ENCODE peak calls at places on chromosomes 16 and 17, in ten cellular contexts. D, G, E, M, A, U, T, C, B and K are unnamed samples.

GRCh38 chr16:85092309-85092708 is 20.0 kb downstream of the CIBAR2 start:
- DNase-seq in D (no peak), G (no peak), E (no peak), M (no peak), A (no peak), U (no peak), T (no peak), C (no peak), B (no peak), K (no peak)

GRCh38 chr16:56547120-56547948 is 17.5 kb upstream of the MT4 start:
- DNase-seq in D (peak), G (peak), E (peak), M (no peak), A (no peak), U (no peak), T (peak), C (peak), B (peak), K (no peak)

GRCh38 chr17:7557825-7558543 is 566 bp upstream of the TNFSF13 start:
- DNase-seq in D (no peak), G (peak), E (peak), M (no peak), A (peak), U (peak), T (no peak), C (no peak), B (peak), K (no peak)

GRCh38 chr17:53626286-53626685 is 196.4 kb upstream of the KIF2B start:
- DNase-seq in D (no peak), G (no peak), E (no peak), M (peak), A (no peak), U (peak), T (peak), C (no peak), B (no peak), K (no peak)

GRCh38 chr17:43908111-43908721 is 880 bp upstream of the MPP2 start:
- DNase-seq in D (peak), G (peak), E (peak), M (no peak), A (no peak), U (peak), T (peak), C (no peak), B (peak), K (peak)

GRCh38 chr16:28865722-28866453 is 2.2 kb downstream of the SH2B1 start:
- DNase-seq in D (no peak), G (no peak), E (no peak), M (no peak), A (no peak), U (no peak), T (no peak), C (no peak), B (no peak), K (no peak)

GRCh38 chr17:77375917-77376651 is 235.3 kb downstream of the SEC14L1 start:
- DNase-seq in D (peak), G (no peak), E (no peak), M (no peak), A (no peak), U (no peak), T (peak), C (no peak), B (no peak), K (no peak)

GRCh38 chr16:28261916-28262315 is 30.4 kb upstream of the SBK1 start:
- DNase-seq in D (no peak), G (no peak), E (no peak), M (no peak), A (no peak), U (no peak), T (no peak), C (no peak), B (peak), K (no peak)

GRCh38 chr17:5832886-5833285 is 237.3 kb upstream of the WSCD1 start:
- DNase-seq in D (no peak), G (no peak), E (no peak), M (peak), A (no peak), U (no peak), T (peak), C (no peak), B (no peak), K (no peak)

GRCh38 chr16:47711809-47712208 is 250.7 kb downstream of the PHKB start:
- DNase-seq in D (no peak), G (no peak), E (no peak), M (no peak), A (no peak), U (no peak), T (no peak), C (no peak), B (no peak), K (no peak)

GRCh38 chr16:69378760-69379159 is 7.0 kb downstream of the TERF2 start:
- DNase-seq in D (no peak), G (no peak), E (no peak), M (no peak), A (no peak), U (no peak), T (no peak), C (no peak), B (no peak), K (no peak)

GRCh38 chr16:76583466-76583865 is 306.3 kb downstream of the CNTNAP4 start:
- DNase-seq in D (peak), G (peak), E (peak), M (no peak), A (no peak), U (peak), T (no peak), C (no peak), B (peak), K (peak)

GRCh38 chr17:74957935-74958549 is 14.5 kb downstream of the HID1 start:
- DNase-seq in D (peak), G (peak), E (peak), M (no peak), A (peak), U (peak), T (peak), C (no peak), B (no peak), K (peak)

GRCh38 chr17:12821376-12821940 is 32.2 kb downstream of the ARHGAP44 start:
- DNase-seq in D (no peak), G (no peak), E (no peak), M (no peak), A (no peak), U (no peak), T (no peak), C (no peak), B (no peak), K (no peak)

GRCh38 chr17:10119203-10120112 is 78.9 kb downstream of the GAS7 start:
- DNase-seq in D (no peak), G (no peak), E (no peak), M (no peak), A (peak), U (peak), T (no peak), C (no peak), B (no peak), K (no peak)

GRCh38 chr17:81536299-81537290 is 8.4 kb downstream of the FSCN2 start:
- DNase-seq in D (peak), G (no peak), E (no peak), M (no peak), A (no peak), U (no peak), T (no peak), C (no peak), B (no peak), K (no peak)

GRCh38 chr17:61862105-61862574 is 1.2 kb downstream of the BRIP1 start:
- DNase-seq in D (no peak), G (no peak), E (no peak), M (no peak), A (no peak), U (no peak), T (no peak), C (no peak), B (no peak), K (no peak)

GRCh38 chr16:10368984-10369551 is 16.8 kb upstream of the ATF7IP2 start:
- DNase-seq in D (peak), G (no peak), E (no peak), M (no peak), A (no peak), U (peak), T (no peak), C (no peak), B (no peak), K (peak)

GRCh38 chr16:29894352-29894751 is 5.0 kb downstream of the SEZ6L2 start:
- DNase-seq in D (no peak), G (no peak), E (no peak), M (no peak), A (no peak), U (no peak), T (no peak), C (no peak), B (no peak), K (no peak)

GRCh38 chr17:74012465-74012864 is 191.0 kb upstream of the RPL38 start:
- DNase-seq in D (no peak), G (no peak), E (no peak), M (no peak), A (no peak), U (no peak), T (no peak), C (no peak), B (no peak), K (no peak)

GRCh38 chr16:19860146-19861030 is 24.3 kb downstream of the GPRC5B start:
- DNase-seq in D (peak), G (no peak), E (no peak), M (no peak), A (no peak), U (no peak), T (no peak), C (no peak), B (no peak), K (no peak)

GRCh38 chr16:57361384-57361783 is 2.8 kb downstream of the CCL22 start:
- DNase-seq in D (no peak), G (no peak), E (no peak), M (no peak), A (no peak), U (no peak), T (no peak), C (no peak), B (no peak), K (peak)

GRCh38 chr16:11566398-11566797 is 20.3 kb downstream of the LITAF start:
- DNase-seq in D (no peak), G (no peak), E (no peak), M (no peak), A (no peak), U (no peak), T (no peak), C (no peak), B (no peak), K (no peak)

GRCh38 chr16:10584956-10585561 is 4.7 kb upstream of the EMP2 start:
- DNase-seq in D (no peak), G (no peak), E (no peak), M (peak), A (no peak), U (no peak), T (peak), C (no peak), B (no peak), K (no peak)

GRCh38 chr17:74245145-74245817 is 28.8 kb upstream of the DNAI2 start:
- DNase-seq in D (peak), G (peak), E (peak), M (no peak), A (no peak), U (peak), T (no peak), C (peak), B (peak), K (no peak)

GRCh38 chr16:17964196-17964595 is 372.3 kb downstream of the NPIPA8 start:
- DNase-seq in D (no peak), G (no peak), E (no peak), M (no peak), A (no peak), U (no peak), T (no peak), C (no peak), B (no peak), K (no peak)

GRCh38 chr17:74798239-74798707 is 22.1 kb upstream of the NAT9 start:
- DNase-seq in D (no peak), G (no peak), E (no peak), M (peak), A (no peak), U (peak), T (peak), C (no peak), B (no peak), K (no peak)

GRCh38 chr17:73304971-73305786 is 6.6 kb downstream of the CDC42EP4 start:
- DNase-seq in D (no peak), G (peak), E (no peak), M (peak), A (peak), U (peak), T (peak), C (no peak), B (no peak), K (no peak)

GRCh38 chr17:41907633-41908539 is 10.9 kb downstream of the ACLY start:
- DNase-seq in D (peak), G (no peak), E (no peak), M (no peak), A (no peak), U (no peak), T (peak), C (no peak), B (no peak), K (no peak)

GRCh38 chr16:47018223-47018891 is 44.9 kb upstream of the DNAJA2 start:
- DNase-seq in D (no peak), G (no peak), E (no peak), M (no peak), A (no peak), U (peak), T (peak), C (no peak), B (no peak), K (peak)

GRCh38 chr17:78365561-78366108 is 5.8 kb upstream of the SOCS3 start:
- DNase-seq in D (peak), G (no peak), E (no peak), M (no peak), A (no peak), U (no peak), T (no peak), C (no peak), B (no peak), K (no peak)

GRCh38 chr16:19804538-19805323 is 79.9 kb downstream of the GPRC5B start:
- DNase-seq in D (no peak), G (no peak), E (no peak), M (no peak), A (no peak), U (no peak), T (no peak), C (peak), B (no peak), K (no peak)

GRCh38 chr16:63695347-63695746 is 1426.5 kb downstream of the CDH11 start:
- DNase-seq in D (peak), G (no peak), E (no peak), M (no peak), A (no peak), U (no peak), T (no peak), C (no peak), B (no peak), K (no peak)

GRCh38 chr17:17808706-17809432 is 27.9 kb downstream of the SREBF1 start:
- DNase-seq in D (peak), G (no peak), E (no peak), M (peak), A (no peak), U (peak), T (peak), C (no peak), B (no peak), K (no peak)

GRCh38 chr17:57004944-57005579 is 27.1 kb downstream of the SCPEP1 start:
- DNase-seq in D (no peak), G (no peak), E (no peak), M (no peak), A (no peak), U (no peak), T (no peak), C (no peak), B (no peak), K (peak)

GRCh38 chr17:44220211-44221071 is 966 bp upstream of the UBTF start:
- DNase-seq in D (peak), G (peak), E (peak), M (no peak), A (peak), U (peak), T (no peak), C (no peak), B (no peak), K (peak)